ENCODE peak calls at places on chromosome 9, in eight cellular contexts. J, A, G, T, M, U, C and B are unnamed samples.
A peak's percentile ranks its signal among the peaks of the same experiment; 100 is the strongest.

GRCh38 chr9:129103595-129103965 is 7.0 kb downstream of the CRAT start:
- DNase-seq in J (no peak), A (no peak), G (no peak), T (no peak), M (no peak), U (no peak), C (no peak), B (no peak)

GRCh38 chr9:115765060-115765459 is 388.5 kb upstream of the PAPPA start:
- DNase-seq in J (no peak), A (no peak), G (no peak), T (no peak), M (no peak), U (no peak), C (no peak), B (no peak)

GRCh38 chr9:93699650-93700049 is 123.3 kb downstream of the PHF2 start:
- DNase-seq in J (no peak), A (no peak), G (no peak), T (no peak), M (no peak), U (no peak), C (peak; percentile 7), B (no peak)

GRCh38 chr9:123795336-123795735 is 134.6 kb downstream of the DENND1A start:
- DNase-seq in J (no peak), A (no peak), G (peak; percentile 14), T (no peak), M (no peak), U (no peak), C (no peak), B (no peak)

GRCh38 chr9:73531658-73532057 is 380.0 kb downstream of the ANXA1 start:
- DNase-seq in J (no peak), A (no peak), G (no peak), T (no peak), M (no peak), U (no peak), C (no peak), B (no peak)

GRCh38 chr9:134669556-134669955 is 28.0 kb downstream of the COL5A1 start:
- DNase-seq in J (no peak), A (no peak), G (peak; percentile 19), T (no peak), M (no peak), U (no peak), C (no peak), B (no peak)

GRCh38 chr9:79254900-79255651 is 316.7 kb upstream of the TLE4 start:
- DNase-seq in J (no peak), A (no peak), G (no peak), T (no peak), M (no peak), U (peak; percentile 33), C (peak; percentile 64), B (peak; percentile 13)

GRCh38 chr9:128374221-128374675 is 3.1 kb downstream of the URM1 start:
- DNase-seq in J (no peak), A (no peak), G (no peak), T (no peak), M (no peak), U (no peak), C (no peak), B (no peak)

GRCh38 chr9:134393582-134394280 is 67.5 kb downstream of the RXRA start:
- DNase-seq in J (no peak), A (no peak), G (no peak), T (no peak), M (no peak), U (no peak), C (no peak), B (no peak)

GRCh38 chr9:3181049-3181953 is 337.4 kb upstream of the PUM3 start:
- DNase-seq in J (peak; percentile 9), A (peak; percentile 26), G (no peak), T (peak; percentile 12), M (peak; percentile 63), U (peak; percentile 40), C (peak; percentile 29), B (no peak)

GRCh38 chr9:130539473-130540223 is 39.7 kb upstream of the FUBP3 start:
- DNase-seq in J (no peak), A (peak; percentile 40), G (peak; percentile 40), T (no peak), M (no peak), U (peak; percentile 94), C (peak; percentile 42), B (no peak)

GRCh38 chr9:127805620-127806019 is 2.9 kb downstream of the FPGS start:
- DNase-seq in J (no peak), A (no peak), G (no peak), T (no peak), M (peak; percentile 60), U (peak; percentile 36), C (peak; percentile 12), B (no peak)

GRCh38 chr9:130535818-130536521 is 43.4 kb upstream of the FUBP3 start:
- DNase-seq in J (no peak), A (peak; percentile 74), G (no peak), T (no peak), M (peak; percentile 57), U (no peak), C (no peak), B (no peak)

GRCh38 chr9:125754096-125754495 is 6.9 kb downstream of the PBX3 start:
- DNase-seq in J (no peak), A (no peak), G (no peak), T (no peak), M (no peak), U (no peak), C (no peak), B (no peak)

GRCh38 chr9:4700932-4701331 is 21.6 kb downstream of the CDC37L1 start:
- DNase-seq in J (no peak), A (no peak), G (no peak), T (no peak), M (no peak), U (no peak), C (no peak), B (no peak)

GRCh38 chr9:13352451-13352979 is 73.0 kb upstream of the MPDZ start:
- DNase-seq in J (no peak), A (no peak), G (no peak), T (no peak), M (no peak), U (no peak), C (peak; percentile 15), B (no peak)

GRCh38 chr9:131036529-131037335 is 27.8 kb downstream of the LAMC3 start:
- DNase-seq in J (no peak), A (no peak), G (no peak), T (no peak), M (no peak), U (no peak), C (no peak), B (no peak)

GRCh38 chr9:4741365-4742031 is 496 bp upstream of the AK3 start:
- DNase-seq in J (peak; percentile 13), A (peak; percentile 25), G (no peak), T (no peak), M (peak; percentile 58), U (peak; percentile 61), C (no peak), B (no peak)

GRCh38 chr9:90053027-90053426 is 448.2 kb downstream of the GADD45G start:
- DNase-seq in J (no peak), A (no peak), G (no peak), T (no peak), M (peak; percentile 45), U (peak; percentile 14), C (no peak), B (no peak)

GRCh38 chr9:95970356-95970755 is 94.9 kb downstream of the ERCC6L2 start:
- DNase-seq in J (no peak), A (no peak), G (no peak), T (no peak), M (no peak), U (no peak), C (no peak), B (no peak)